ENCODE peak calls at places on chromosomes 12 and 14, in nine cellular contexts. S, D, W, B, I, A, M, F and E are unnamed samples.

GRCh38 chr14:22384974-22385526 is 204.0 kb downstream of the DAD1 start:
- DNase-seq in S (no peak), D (no peak), W (no peak), B (no peak), I (no peak), A (no peak), M (no peak), F (no peak), E (no peak)

GRCh38 chr14:62443796-62444195 is 601.5 kb downstream of the KCNH5 start:
- DNase-seq in S (no peak), D (no peak), W (no peak), B (no peak), I (no peak), A (no peak), M (no peak), F (no peak), E (no peak)

GRCh38 chr12:12749433-12749832 is 32.3 kb downstream of the CDKN1B start:
- DNase-seq in S (no peak), D (no peak), W (no peak), B (no peak), I (no peak), A (no peak), M (peak), F (no peak), E (no peak)

GRCh38 chr12:124847113-124847512 is 16.6 kb downstream of the SCARB1 start:
- DNase-seq in S (no peak), D (no peak), W (no peak), B (no peak), I (no peak), A (no peak), M (no peak), F (no peak), E (no peak)

GRCh38 chr12:4438834-4439596 is 6.6 kb downstream of the FGF6 start:
- DNase-seq in S (no peak), D (no peak), W (no peak), B (no peak), I (no peak), A (peak), M (no peak), F (no peak), E (peak)

GRCh38 chr12:6547987-6548386 is 7.9 kb downstream of the IFFO1 start:
- DNase-seq in S (no peak), D (no peak), W (no peak), B (no peak), I (no peak), A (no peak), M (no peak), F (no peak), E (peak)

GRCh38 chr14:64539186-64539552 is 1.4 kb upstream of the HSPA2 start:
- DNase-seq in S (no peak), D (no peak), W (no peak), B (no peak), I (no peak), A (no peak), M (no peak), F (no peak), E (no peak)

GRCh38 chr14:102694530-102695171 is 82.6 kb upstream of the TRAF3 start:
- DNase-seq in S (no peak), D (peak), W (peak), B (peak), I (peak), A (peak), M (no peak), F (peak), E (no peak)

GRCh38 chr12:76037130-76038105 is 5.8 kb upstream of the PHLDA1 start:
- DNase-seq in S (no peak), D (peak), W (no peak), B (peak), I (peak), A (peak), M (no peak), F (peak), E (no peak)

GRCh38 chr14:99986416-99986815 is 78.8 kb upstream of the EVL start:
- DNase-seq in S (no peak), D (no peak), W (no peak), B (no peak), I (no peak), A (no peak), M (no peak), F (no peak), E (no peak)

GRCh38 chr12:118342115-118342514 is 30.6 kb downstream of the TAOK3 start:
- DNase-seq in S (no peak), D (no peak), W (no peak), B (no peak), I (no peak), A (no peak), M (no peak), F (no peak), E (no peak)

GRCh38 chr12:84131076-84131475 is 781.5 kb downstream of the SLC6A15 start:
- DNase-seq in S (no peak), D (no peak), W (no peak), B (no peak), I (no peak), A (no peak), M (no peak), F (no peak), E (no peak)

GRCh38 chr14:52020315-52020714 is 31.0 kb downstream of the RTRAF start:
- DNase-seq in S (no peak), D (no peak), W (no peak), B (no peak), I (no peak), A (no peak), M (no peak), F (no peak), E (no peak)

GRCh38 chr14:73760598-73761586 is 46.7 kb upstream of the PNMA1 start:
- DNase-seq in S (no peak), D (no peak), W (no peak), B (no peak), I (no peak), A (no peak), M (no peak), F (no peak), E (no peak)

GRCh38 chr12:95634622-95635621 is 83.6 kb upstream of the USP44 start:
- DNase-seq in S (no peak), D (no peak), W (no peak), B (no peak), I (no peak), A (no peak), M (no peak), F (no peak), E (no peak)

GRCh38 chr14:20807304-20807956 is 4.8 kb upstream of the RNASE1 start:
- DNase-seq in S (no peak), D (no peak), W (no peak), B (no peak), I (no peak), A (no peak), M (no peak), F (no peak), E (no peak)

GRCh38 chr14:61505815-61506809 is 184.7 kb downstream of the PRKCH start:
- DNase-seq in S (no peak), D (no peak), W (no peak), B (no peak), I (no peak), A (peak), M (no peak), F (no peak), E (no peak)